ENCODE peak calls at places on chromosome 17, in five cellular contexts. One of them, this sample, is unnamed.

GRCh38 chr17:72338847-72339790 is 218.3 kb downstream of the SOX9 start:
- DNase-seq in HFFc6: peak; percentile 96
- DNase-seq in NCI-H1436: no peak
- DNase-seq in stimulated activated CD8-positive, alpha-beta memory T cell treated with anti-CD3 and anti-CD28 coated beads, Interleukin-15, amount 100 ng/mL, for 24 hours: no peak
- DNase-seq in Caki2: peak; percentile 82
- DNase-seq in this sample: peak; percentile 69

GRCh38 chr17:37490638-37491614 is 1.2 kb downstream of the DUSP14 start:
- DNase-seq in NCI-H1436: no peak
- DNase-seq in Caki2: peak; percentile 84
- DNase-seq in stimulated activated CD8-positive, alpha-beta memory T cell treated with anti-CD3 and anti-CD28 coated beads, Interleukin-15, amount 100 ng/mL, for 24 hours: no peak
- DNase-seq in HFFc6: peak; percentile 84
- DNase-seq in this sample: no peak

GRCh38 chr17:8052256-8053252 is 13.7 kb downstream of the ALOX15B start:
- DNase-seq in Caki2: no peak
- DNase-seq in NCI-H1436: no peak
- DNase-seq in HFFc6: no peak
- DNase-seq in stimulated activated CD8-positive, alpha-beta memory T cell treated with anti-CD3 and anti-CD28 coated beads, Interleukin-15, amount 100 ng/mL, for 24 hours: no peak
- DNase-seq in this sample: no peak

GRCh38 chr17:77516902-77517301 is 376.1 kb downstream of the SEC14L1 start:
- DNase-seq in stimulated activated CD8-positive, alpha-beta memory T cell treated with anti-CD3 and anti-CD28 coated beads, Interleukin-15, amount 100 ng/mL, for 24 hours: no peak
- DNase-seq in Caki2: no peak
- DNase-seq in NCI-H1436: no peak
- DNase-seq in HFFc6: peak; percentile 83
- DNase-seq in this sample: no peak

GRCh38 chr17:21127508-21128077 is 829 bp downstream of the DHRS7B start:
- DNase-seq in HFFc6: no peak
- DNase-seq in NCI-H1436: no peak
- DNase-seq in stimulated activated CD8-positive, alpha-beta memory T cell treated with anti-CD3 and anti-CD28 coated beads, Interleukin-15, amount 100 ng/mL, for 24 hours: no peak
- DNase-seq in Caki2: no peak
- DNase-seq in this sample: no peak

GRCh38 chr17:75995385-75995925 is 5.2 kb upstream of the CDK3 start:
- DNase-seq in NCI-H1436: no peak
- DNase-seq in stimulated activated CD8-positive, alpha-beta memory T cell treated with anti-CD3 and anti-CD28 coated beads, Interleukin-15, amount 100 ng/mL, for 24 hours: no peak
- DNase-seq in Caki2: no peak
- DNase-seq in HFFc6: no peak
- DNase-seq in this sample: no peak

GRCh38 chr17:10698116-10698818 is 873 bp downstream of the ADPRM start:
- DNase-seq in NCI-H1436: no peak
- DNase-seq in Caki2: no peak
- DNase-seq in HFFc6: no peak
- DNase-seq in stimulated activated CD8-positive, alpha-beta memory T cell treated with anti-CD3 and anti-CD28 coated beads, Interleukin-15, amount 100 ng/mL, for 24 hours: no peak
- DNase-seq in this sample: no peak

GRCh38 chr17:56389356-56389755 is 204.1 kb upstream of the NOG start:
- DNase-seq in stimulated activated CD8-positive, alpha-beta memory T cell treated with anti-CD3 and anti-CD28 coated beads, Interleukin-15, amount 100 ng/mL, for 24 hours: no peak
- DNase-seq in HFFc6: no peak
- DNase-seq in NCI-H1436: no peak
- DNase-seq in Caki2: no peak
- DNase-seq in this sample: no peak

GRCh38 chr17:28760987-28761562 is 17.3 kb downstream of the TRAF4 start:
- DNase-seq in stimulated activated CD8-positive, alpha-beta memory T cell treated with anti-CD3 and anti-CD28 coated beads, Interleukin-15, amount 100 ng/mL, for 24 hours: no peak
- DNase-seq in NCI-H1436: no peak
- DNase-seq in HFFc6: peak; percentile 57
- DNase-seq in Caki2: no peak
- DNase-seq in this sample: peak; percentile 10

This sample was measured in AG09309.